ENCODE peak calls at places on chromosome 16, in ten cellular contexts. P is stimulated activated naive CD8-positive, alpha-beta T cell treated with anti-CD3 and anti-CD28 coated beads, Interleukin-15, Interleukin-2, amounts not matched to agents 100 U/mL and 50 U/mL, for 24 hours; R is stimulated activated CD8-positive, alpha-beta memory T cell treated with anti-CD3 and anti-CD28 coated beads, Interleukin-15, amount 100 ng/mL, for 1 hour; Y is left ventricle myocardium superior; I is psoas muscle; F is Peyer's patch; B is neural progenitor cell; V is ELR; T is HEK293T; J is stimulated activated naive CD4-positive, alpha-beta T cell. A is an unnamed sample.

GRCh38 chr16:2086812-2087425 is 39.1 kb downstream of the TSC2 start:
- DNase-seq in F (no peak), Y (no peak), J (no peak), R (no peak), V (no peak), B (no peak), I (no peak), T (no peak), P (no peak), A (no peak)

GRCh38 chr16:35184356-35184870 is 1725.0 kb downstream of the TP53TG3F start:
- DNase-seq in T (no peak), V (no peak), Y (no peak), B (no peak), F (no peak), R (no peak), J (no peak), I (no peak), P (no peak), A (no peak)

GRCh38 chr16:88976359-88977027 is 514 bp downstream of the CBFA2T3 start:
- DNase-seq in T (no peak), I (no peak), V (no peak), P (no peak), J (no peak), B (no peak), R (no peak), F (no peak), Y (no peak), A (no peak)

GRCh38 chr16:48609453-48610023 is 442 bp downstream of the N4BP1 start:
- DNase-seq in V (peak), I (peak), R (no peak), J (no peak), T (peak), Y (peak), F (peak), P (peak), B (peak), A (peak)

GRCh38 chr16:19960183-19960582 is 75.5 kb upstream of the GPRC5B start:
- DNase-seq in V (no peak), I (no peak), Y (no peak), T (no peak), F (no peak), B (no peak), P (no peak), R (no peak), J (no peak), A (no peak)

GRCh38 chr16:58801838-58802237 is 67.7 kb upstream of the GOT2 start:
- DNase-seq in R (no peak), I (no peak), T (no peak), J (no peak), V (no peak), F (no peak), B (no peak), P (no peak), Y (no peak), A (no peak)

GRCh38 chr16:12703935-12704334 is 99.8 kb downstream of the CPPED1 start:
- DNase-seq in F (no peak), B (no peak), T (no peak), P (no peak), J (no peak), V (peak), Y (no peak), I (no peak), R (no peak), A (no peak)

GRCh38 chr16:89711601-89712475 is 8.9 kb downstream of the VPS9D1 start:
- DNase-seq in F (peak), Y (peak), I (no peak), T (peak), R (peak), J (peak), V (peak), B (peak), P (peak), A (peak)

GRCh38 chr16:50878966-50879615 is 137.2 kb downstream of the CYLD start:
- DNase-seq in Y (no peak), B (peak), V (no peak), F (no peak), I (no peak), P (no peak), J (no peak), R (no peak), T (no peak), A (no peak)

GRCh38 chr16:6081320-6081976 is 983.9 kb upstream of the EEF2KMT start:
- DNase-seq in I (no peak), J (no peak), V (peak), Y (no peak), R (no peak), B (peak), P (peak), F (no peak), T (peak), A (no peak)